ENCODE peak calls at places on chromosomes 16 and 17, in eight cellular contexts. E is effector memory CD4-positive, alpha-beta T cell; F is NCI-H2171 treated with DMSO at 0.1 percent for 48 hours; V is RPMI8226; S is hypothalamus; Q is tibial nerve; A is ELR; X is activated T-cell treated with anti-CD3 and anti-CD28 coated beads for 1 hour. Z is an unnamed sample.

GRCh38 chr17:50653738-50654137 is 19.1 kb downstream of the ABCC3 start:
- DNase-seq in E (no peak), F (no peak), V (no peak), S (no peak), Q (no peak), A (no peak), X (no peak), Z (no peak)

GRCh38 chr17:10198509-10199249 is at the start of gene GAS7:
- DNase-seq in E (peak; percentile 11), F (no peak), V (no peak), S (no peak), Q (peak; percentile 43), A (peak; percentile 3), X (no peak), Z (peak; percentile 74)

GRCh38 chr17:73663614-73664013 is 19.4 kb upstream of the SDK2 start:
- DNase-seq in E (no peak), F (no peak), V (no peak), S (no peak), Q (no peak), A (no peak), X (no peak), Z (no peak)

GRCh38 chr17:20266806-20267458 is 200.4 kb downstream of the LGALS9B start:
- DNase-seq in E (no peak), F (peak; percentile 87), V (peak; percentile 28), S (no peak), Q (no peak), A (peak; percentile 39), X (no peak), Z (no peak)

GRCh38 chr16:57152096-57153093 is 33.4 kb downstream of the PSME3IP1 start:
- DNase-seq in E (no peak), F (no peak), V (no peak), S (no peak), Q (no peak), A (no peak), X (no peak), Z (no peak)

GRCh38 chr17:75614006-75614405 is 19.2 kb upstream of the SMIM5 start:
- DNase-seq in E (no peak), F (no peak), V (peak; percentile 48), S (no peak), Q (no peak), A (peak; percentile 32), X (no peak), Z (no peak)

GRCh38 chr17:78805301-78805700 is 23.2 kb upstream of the CYTH1 start:
- DNase-seq in E (peak; percentile 74), F (no peak), V (no peak), S (no peak), Q (no peak), A (no peak), X (no peak), Z (no peak)

GRCh38 chr17:28335959-28336871 is 654 bp downstream of the TNFAIP1 start:
- DNase-seq in E (no peak), F (peak; percentile 46), V (peak; percentile 16), S (no peak), Q (no peak), A (peak; percentile 93), X (no peak), Z (peak; percentile 85)

GRCh38 chr16:4661661-4662060 is 31.7 kb upstream of the NUDT16L1 start:
- DNase-seq in E (no peak), F (peak; percentile 79), V (no peak), S (no peak), Q (no peak), A (no peak), X (no peak), Z (no peak)